ENCODE peak calls at places on chromosomes 5 and 9, in eight cellular contexts. F is RWPE1, J is psoas muscle, G is H9, C is aorta, Z is A549, Y is left ventricle myocardium inferior, N is mammary epithelial cell. E is an unnamed sample.

GRCh38 chr5:140114341-140115185 is 654 bp downstream of the PURA start:
- DNase-seq in J (peak), Y (peak), N (peak), F (peak), Z (peak), C (peak), G (peak), E (peak)

GRCh38 chr9:20981486-20981885 is 50.0 kb downstream of the HACD4 start:
- DNase-seq in G (no peak), F (no peak), C (peak), J (no peak), Z (no peak), N (no peak), Y (no peak), E (no peak)

GRCh38 chr5:55223219-55223987 is 3.7 kb downstream of the MCIDAS start:
- DNase-seq in N (no peak), J (no peak), Z (no peak), F (no peak), G (peak), C (no peak), Y (no peak), E (no peak)

GRCh38 chr5:7763621-7764072 is 87.3 kb downstream of the CFAP90 start:
- DNase-seq in J (peak), C (no peak), Z (no peak), G (no peak), N (no peak), Y (no peak), F (no peak), E (no peak)

GRCh38 chr5:135559342-135559741 is 19.4 kb downstream of the CXCL14 start:
- DNase-seq in C (no peak), F (peak), J (no peak), G (no peak), Z (peak), Y (no peak), N (no peak), E (no peak)

GRCh38 chr9:38066907-38067610 is 2.0 kb downstream of the SHB start:
- DNase-seq in Z (no peak), J (peak), F (no peak), C (peak), N (peak), Y (peak), G (no peak), E (peak)

GRCh38 chr9:134395002-134395517 is 68.8 kb downstream of the RXRA start:
- DNase-seq in C (no peak), Z (no peak), G (no peak), N (no peak), J (no peak), F (no peak), Y (no peak), E (no peak)

GRCh38 chr9:99400184-99400731 is 178.2 kb downstream of the SEC61B start:
- DNase-seq in C (no peak), Z (no peak), J (peak), F (no peak), Y (peak), N (no peak), G (peak), E (no peak)

GRCh38 chr9:38650564-38650963 is 30.2 kb upstream of the ANKRD18A start:
- DNase-seq in G (no peak), J (no peak), F (no peak), N (no peak), C (no peak), Z (no peak), Y (no peak), E (no peak)

GRCh38 chr9:113853333-113853732 is 22.8 kb upstream of the ZNF618 start:
- DNase-seq in J (no peak), N (no peak), Z (peak), Y (no peak), C (no peak), F (peak), G (no peak), E (no peak)

GRCh38 chr9:93633492-93634221 is 57.3 kb downstream of the PHF2 start:
- DNase-seq in G (peak), J (no peak), Y (no peak), C (no peak), Z (no peak), N (no peak), F (no peak), E (no peak)

GRCh38 chr5:42982107-42982622 is 58.0 kb downstream of the ANXA2R start:
- DNase-seq in G (peak), C (no peak), N (no peak), F (no peak), J (no peak), Z (no peak), Y (no peak), E (no peak)

GRCh38 chr5:34833991-34834793 is 4.8 kb upstream of the TTC23L start:
- DNase-seq in N (no peak), G (peak), Y (no peak), J (no peak), Z (no peak), F (no peak), C (no peak), E (no peak)

GRCh38 chr5:43412151-43412550 is at the start of gene CCL28:
- DNase-seq in F (no peak), N (no peak), Z (no peak), J (no peak), C (no peak), Y (no peak), G (no peak), E (no peak)

GRCh38 chr5:136087961-136088871 is 44.4 kb upstream of the SMAD5 start:
- DNase-seq in C (peak), Z (no peak), Y (peak), J (peak), F (peak), G (no peak), N (peak), E (peak)

GRCh38 chr9:94212091-94212490 is 47.0 kb upstream of the ZNF169 start:
- DNase-seq in Z (no peak), Y (no peak), J (no peak), C (no peak), G (no peak), F (no peak), N (peak), E (no peak)

GRCh38 chr9:136011703-136012496 is 50.7 kb upstream of the UBAC1 start:
- DNase-seq in J (peak), Y (peak), Z (no peak), F (no peak), N (no peak), C (peak), G (no peak), E (peak)

GRCh38 chr5:41649659-41650058 is 139.3 kb upstream of the PLCXD3 start:
- DNase-seq in J (no peak), G (no peak), F (no peak), Y (no peak), C (no peak), N (peak), Z (no peak), E (no peak)

GRCh38 chr9:126472446-126472845 is 141.3 kb upstream of the LMX1B start:
- DNase-seq in Z (no peak), N (no peak), G (no peak), F (no peak), C (no peak), J (no peak), Y (no peak), E (no peak)

GRCh38 chr5:113271015-113271414 is 163.8 kb downstream of the TSSK1B start:
- DNase-seq in Z (no peak), J (no peak), N (peak), C (no peak), G (no peak), F (no peak), Y (no peak), E (no peak)

GRCh38 chr9:133715866-133716563 is 22.1 kb downstream of the SARDH start:
- DNase-seq in N (no peak), C (peak), J (peak), Y (no peak), Z (no peak), F (no peak), G (peak), E (no peak)

GRCh38 chr9:69671904-69672827 is at the start of gene APBA1:
- DNase-seq in C (peak), J (peak), N (peak), F (no peak), Z (peak), Y (peak), G (peak), E (peak)

GRCh38 chr5:180080670-180081280 is 9.2 kb upstream of the RNF130 start:
- DNase-seq in F (no peak), Z (no peak), J (no peak), C (peak), N (no peak), G (no peak), Y (no peak), E (no peak)

DNA sequence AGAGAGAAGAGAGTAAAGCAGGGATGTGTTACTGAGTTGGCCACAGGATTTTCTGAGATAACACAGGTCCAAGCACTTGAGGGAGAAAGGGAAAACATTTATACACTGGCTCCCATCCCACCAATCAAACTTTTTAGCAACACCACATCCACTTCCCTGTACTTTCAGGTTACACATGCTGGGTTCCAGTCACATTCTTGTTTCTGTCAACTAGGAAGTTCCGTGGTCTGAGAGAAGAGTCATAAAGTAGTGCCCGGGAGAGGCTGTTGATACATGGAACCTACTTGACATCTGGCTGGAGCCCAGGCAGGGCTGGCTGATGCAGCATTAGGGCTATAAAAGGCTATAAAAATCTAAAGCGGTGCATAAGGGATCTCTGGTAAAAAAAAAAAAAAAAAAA is 473.9 kb upstream of the COX7C start:
- DNase-seq in C (no peak), Z (no peak), N (no peak), G (no peak), F (no peak), J (no peak), Y (no peak), E (no peak)
- H3K27ac ChIP-seq in C (no peak), Z (no peak), N (no peak), G (no peak), F (no peak), J (no peak), Y (no peak), E (no peak)

GRCh38 chr5:111742166-111742565 is 14.8 kb downstream of the NREP start:
- DNase-seq in F (no peak), N (no peak), Z (no peak), G (no peak), C (no peak), J (no peak), Y (no peak), E (no peak)
- H3K27ac ChIP-seq in F (no peak), N (no peak), Z (no peak), G (no peak), C (no peak), J (peak), Y (peak), E (no peak)

DNA sequence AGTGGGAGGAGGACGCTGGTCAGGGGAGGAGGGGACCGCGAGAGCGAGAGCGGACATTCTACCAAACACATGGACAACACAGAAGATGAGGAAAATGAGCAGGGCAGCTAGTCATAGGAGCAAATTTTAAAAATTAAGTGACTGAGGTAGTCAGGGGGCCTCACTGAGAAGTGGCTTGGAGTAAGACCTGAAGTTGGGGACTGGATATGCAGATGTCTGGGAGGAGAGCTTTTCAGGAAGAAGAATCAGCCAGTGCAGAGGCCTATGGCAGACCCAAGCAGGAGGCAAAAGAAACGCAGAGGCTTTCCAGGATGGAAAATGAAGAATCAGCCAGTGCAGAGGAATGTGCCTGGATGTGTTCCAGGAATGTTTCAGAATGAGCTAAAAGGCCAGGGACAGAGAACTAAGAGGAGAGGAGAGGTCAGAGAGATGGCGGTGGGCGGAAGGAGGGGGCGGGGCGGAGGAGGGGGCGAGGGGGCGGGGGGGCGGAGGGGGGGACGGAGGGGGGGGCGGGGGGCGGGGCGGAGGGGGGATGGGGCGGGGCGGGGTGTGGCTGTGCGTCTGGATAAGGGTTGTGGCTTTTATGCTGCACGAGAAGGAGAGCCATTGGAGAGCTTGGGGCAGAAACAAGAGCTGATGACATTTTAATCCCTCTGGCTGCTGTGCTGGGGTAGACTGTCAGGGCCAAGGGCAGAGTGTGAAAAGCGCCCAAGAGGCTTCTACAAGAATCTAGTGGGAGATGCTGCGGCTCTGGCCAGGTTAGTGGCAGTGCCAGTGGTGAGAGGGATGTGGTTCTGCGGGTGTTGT is 129.6 kb downstream of the KCNIP1 start:
- DNase-seq in C (no peak), N (peak), J (peak), Z (peak), G (peak), Y (peak), F (peak), E (peak)
- H3K27ac ChIP-seq in C (peak), N (no peak), J (peak), Z (peak), G (peak), Y (peak), F (peak), E (peak)

GRCh38 chr5:107661038-107661649 is 9.6 kb downstream of the EFNA5 start:
- DNase-seq in Z (no peak), C (no peak), G (no peak), Y (no peak), N (no peak), J (no peak), F (no peak), E (no peak)
- H3K27ac ChIP-seq in Z (no peak), C (no peak), G (no peak), Y (no peak), N (no peak), J (no peak), F (no peak), E (no peak)

E was measured in tibial artery.